ENCODE peak calls at places on chromosomes 5 and 9, in seven cellular contexts. L is lower leg skin, M is upper lobe of left lung, W is IMR-90, A is ovary, I is tibial nerve, V is HCT116. R is an unnamed sample.

GRCh38 chr9:127778280-127779135 is at the start of gene SH2D3C:
- DNase-seq in V (no peak), L (no peak), I (no peak), A (no peak), M (peak), W (no peak), R (no peak)

GRCh38 chr5:132457371-132458225 is 33.0 kb downstream of the IRF1 start:
- DNase-seq in V (no peak), I (peak), A (no peak), L (no peak), M (peak), W (peak), R (peak)

GRCh38 chr5:54175-54730 is 37.7 kb upstream of the PLEKHG4B start:
- DNase-seq in A (no peak), W (no peak), V (no peak), M (no peak), I (no peak), L (no peak), R (no peak)

GRCh38 chr9:75921403-75922127 is 31.1 kb downstream of the PCSK5 start:
- DNase-seq in M (no peak), L (no peak), W (no peak), A (no peak), V (no peak), I (no peak), R (no peak)

GRCh38 chr9:118567861-118568260 is 801.4 kb downstream of the BRINP1 start:
- DNase-seq in V (no peak), L (no peak), A (no peak), I (no peak), M (no peak), W (no peak), R (no peak)

GRCh38 chr5:1549631-1550030 is 25.9 kb upstream of the LPCAT1 start:
- DNase-seq in L (peak), I (no peak), W (no peak), A (no peak), M (peak), V (no peak), R (peak)

GRCh38 chr9:675697-676370 is 165.7 kb upstream of the DMRT1 start:
- DNase-seq in V (no peak), M (no peak), L (no peak), W (no peak), A (no peak), I (no peak), R (no peak)

GRCh38 chr9:104776787-104777186 is 12.9 kb downstream of the NIPSNAP3B start:
- DNase-seq in L (no peak), W (peak), A (no peak), I (no peak), M (no peak), V (no peak), R (no peak)

GRCh38 chr5:102313907-102314306 is 17.8 kb upstream of the SLCO4C1 start:
- DNase-seq in A (no peak), M (no peak), W (no peak), I (no peak), L (no peak), V (no peak), R (no peak)

GRCh38 chr9:133796562-133796961 is 58.4 kb upstream of the SARDH start:
- DNase-seq in I (no peak), L (no peak), A (no peak), M (no peak), V (no peak), W (no peak), R (no peak)

GRCh38 chr5:32018476-32019436 is 155.4 kb downstream of the GOLPH3 start:
- DNase-seq in W (no peak), M (peak), L (peak), V (no peak), I (no peak), A (no peak), R (no peak)

GRCh38 chr9:132546148-132547051 is 36.0 kb upstream of the BARHL1 start:
- DNase-seq in I (no peak), M (no peak), V (no peak), L (no peak), A (no peak), W (no peak), R (no peak)

GRCh38 chr5:1937590-1937989 is 54.9 kb upstream of the IRX4 start:
- DNase-seq in V (no peak), A (no peak), M (no peak), L (no peak), I (no peak), W (no peak), R (no peak)

GRCh38 chr9:87494970-87495471 is 2.6 kb upstream of the DAPK1 start:
- DNase-seq in L (peak), W (no peak), M (no peak), V (no peak), A (no peak), I (no peak), R (no peak)

GRCh38 chr9:101582593-101582992 is 12.2 kb downstream of the PPP3R2 start:
- DNase-seq in L (no peak), M (no peak), A (no peak), W (peak), I (no peak), V (no peak), R (no peak)

GRCh38 chr5:103428411-103428871 is 134.1 kb downstream of the NUDT12 start:
- DNase-seq in I (no peak), A (no peak), V (no peak), W (peak), L (no peak), M (no peak), R (no peak)

GRCh38 chr5:83015676-83016075 is 61.5 kb downstream of the TMEM167A start:
- DNase-seq in V (no peak), A (no peak), I (no peak), M (no peak), W (no peak), L (no peak), R (no peak)

GRCh38 chr9:23379842-23380241 is 446.2 kb downstream of the ELAVL2 start:
- DNase-seq in A (no peak), L (no peak), V (no peak), M (no peak), I (no peak), W (no peak), R (peak)

GRCh38 chr5:8829322-8830029 is 716.4 kb downstream of the SEMA5A start:
- DNase-seq in M (no peak), V (no peak), I (no peak), L (no peak), A (no peak), W (peak), R (no peak)

GRCh38 chr5:81848368-81848767 is 97.5 kb upstream of the SSBP2 start:
- DNase-seq in M (no peak), I (peak), L (no peak), W (no peak), A (peak), V (no peak), R (no peak)

GRCh38 chr9:4563105-4563504 is 72.8 kb downstream of the SLC1A1 start:
- DNase-seq in V (no peak), L (no peak), M (no peak), A (no peak), W (no peak), I (no peak), R (no peak)

GRCh38 chr9:130240410-130241197 is 25.0 kb upstream of the HMCN2 start:
- DNase-seq in V (peak), W (peak), A (peak), M (peak), I (peak), L (peak), R (peak)

GRCh38 chr5:61525573-61526142 is 193.6 kb downstream of the ZSWIM6 start:
- DNase-seq in V (no peak), I (no peak), W (peak), L (no peak), A (no peak), M (no peak), R (no peak)

GRCh38 chr5:499233-500209 is 24.7 kb downstream of the SLC9A3 start:
- DNase-seq in I (no peak), W (no peak), A (no peak), M (no peak), L (no peak), V (no peak), R (no peak)

GRCh38 chr9:133876144-133876543 is 116.0 kb downstream of the VAV2 start:
- DNase-seq in W (no peak), A (no peak), L (no peak), V (no peak), I (no peak), M (no peak), R (no peak)

GRCh38 chr5:757931-758697 is 26.4 kb downstream of the ZDHHC11B start:
- DNase-seq in L (no peak), W (no peak), M (peak), V (no peak), A (no peak), I (no peak), R (peak)

GRCh38 chr9:621199-621860 is 220.2 kb upstream of the DMRT1 start:
- DNase-seq in A (no peak), I (no peak), V (no peak), W (no peak), L (no peak), M (peak), R (no peak)

GRCh38 chr5:10364186-10364689 is 10.7 kb downstream of the MARCHF6 start:
- DNase-seq in I (no peak), W (no peak), A (no peak), L (no peak), M (no peak), V (no peak), R (no peak)

GRCh38 chr5:116814656-116815055 is 240.0 kb upstream of the SEMA6A start:
- DNase-seq in V (no peak), A (no peak), M (no peak), L (no peak), W (no peak), I (no peak), R (no peak)

GRCh38 chr5:106634375-106634774 is 1036.4 kb downstream of the EFNA5 start:
- DNase-seq in M (no peak), L (no peak), V (no peak), A (no peak), W (no peak), I (no peak), R (no peak)

GRCh38 chr5:90709323-90710148 is 150.9 kb downstream of the ADGRV1 start:
- DNase-seq in A (peak), I (peak), V (peak), M (no peak), W (peak), L (peak), R (peak)

DNA sequence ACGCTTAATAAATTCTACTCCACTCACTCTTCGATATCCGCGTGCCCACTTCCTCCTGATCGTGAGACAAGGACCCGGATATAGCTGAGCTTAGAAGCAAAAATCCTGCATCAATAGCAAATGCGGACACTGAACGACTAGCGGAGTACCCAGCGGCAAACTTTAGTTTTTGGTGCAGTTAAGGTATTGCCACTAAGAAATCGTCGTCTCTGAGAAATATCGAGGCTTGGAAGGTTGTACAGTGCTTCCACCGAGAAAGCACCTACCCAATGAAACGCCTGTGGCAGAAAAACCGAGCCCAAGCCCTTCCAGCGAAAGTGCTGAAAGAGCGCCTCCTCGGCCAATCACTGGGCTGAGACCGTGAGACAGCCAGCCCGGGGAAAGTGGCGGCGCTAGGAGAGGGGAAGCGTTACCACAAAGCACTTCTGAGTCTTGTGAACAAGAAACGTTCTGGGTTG is 32.2 kb downstream of the ANXA2R start:
- DNase-seq in L (peak), A (peak), V (no peak), M (peak), W (peak), I (peak), R (peak)
- TF ChIP-seq POLR2A in L (no peak), A (no peak), V (no peak), M (peak), W (peak), I (no peak), R (no peak)

DNA sequence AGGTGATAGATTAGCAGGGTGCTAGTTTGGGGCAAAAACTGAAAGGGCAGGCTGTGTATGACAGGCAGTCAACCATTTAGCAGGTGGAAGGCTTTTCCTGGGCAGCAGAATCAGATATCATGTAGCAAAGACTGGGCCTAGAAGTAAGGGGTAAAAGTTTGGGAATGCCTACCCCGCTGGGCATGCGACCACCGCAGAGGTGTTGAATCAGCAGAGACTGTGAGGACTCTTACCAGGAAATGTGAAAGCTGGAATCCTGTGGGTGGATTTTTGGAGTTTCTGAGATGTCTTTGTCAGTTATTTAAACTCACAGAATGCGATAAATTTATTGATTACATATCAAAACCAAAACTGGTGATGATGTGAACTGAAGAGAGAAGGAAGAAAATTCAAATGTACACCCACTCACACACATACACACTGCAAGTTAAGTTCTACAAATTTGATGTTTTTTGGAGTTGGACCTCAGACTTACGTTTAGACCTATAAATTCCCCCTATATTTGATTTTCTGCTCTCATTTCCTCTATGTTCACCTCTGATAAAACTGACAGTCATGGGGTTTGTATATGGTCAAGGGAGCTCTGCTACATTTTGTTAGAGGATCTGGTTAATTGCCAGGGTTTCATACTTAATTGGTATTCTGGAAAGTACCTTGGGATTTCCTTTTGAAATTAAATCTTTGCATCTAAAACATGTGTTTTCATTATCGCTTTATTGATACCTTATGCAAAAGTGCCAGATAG is 333.6 kb downstream of the CSNK1G3 start:
- DNase-seq in I (no peak), A (no peak), V (no peak), L (no peak), W (no peak), M (no peak), R (no peak)
- H3K4me3 ChIP-seq in I (no peak), A (no peak), V (no peak), L (no peak), W (no peak), M (no peak), R (no peak)

DNA sequence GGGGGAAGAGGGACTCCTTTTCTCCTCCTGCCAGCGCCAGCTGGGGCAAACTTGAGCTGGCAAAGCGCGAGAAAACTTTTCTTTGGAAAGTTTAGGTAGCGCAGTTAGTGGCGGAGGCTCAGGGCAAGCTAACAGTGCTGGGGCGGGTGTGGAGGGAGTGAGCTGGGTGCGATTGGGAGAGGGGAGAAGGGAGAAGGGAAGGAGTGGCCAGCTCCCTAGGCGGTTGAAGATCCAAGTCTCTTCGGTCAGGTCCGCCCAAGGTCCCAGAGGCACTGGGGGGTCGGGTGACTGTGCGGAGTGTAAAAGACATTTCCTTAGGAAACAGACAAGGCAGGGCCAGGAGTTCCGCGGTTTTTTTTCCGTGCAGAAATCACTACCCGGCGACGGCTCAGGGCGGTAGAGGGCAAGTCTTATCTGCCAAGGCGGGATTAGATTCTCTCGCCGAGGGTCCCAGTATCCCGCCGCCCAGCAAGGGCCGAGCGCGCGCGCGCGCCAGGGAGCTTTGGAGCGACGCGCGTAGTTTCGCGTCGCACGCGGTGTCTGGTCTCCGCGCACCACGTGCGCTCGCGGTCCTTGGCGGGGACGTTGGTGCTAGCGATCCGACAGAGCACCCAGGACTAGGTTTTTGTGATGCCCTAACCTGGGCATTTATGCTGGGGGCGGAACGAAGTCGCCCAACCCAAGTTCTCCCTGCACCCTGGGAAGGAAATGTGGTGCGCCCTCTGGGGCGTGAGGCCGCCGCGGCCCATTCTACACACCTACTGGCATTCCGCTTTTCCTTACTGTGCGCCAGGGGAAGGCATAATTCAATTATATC is 33.7 kb upstream of the NFIB start:
- DNase-seq in V (no peak), W (no peak), M (no peak), A (no peak), I (no peak), L (no peak), R (peak)
- TF ChIP-seq POLR2A in V (no peak), W (no peak), M (no peak), A (no peak), I (no peak), L (no peak), R (no peak)

DNA sequence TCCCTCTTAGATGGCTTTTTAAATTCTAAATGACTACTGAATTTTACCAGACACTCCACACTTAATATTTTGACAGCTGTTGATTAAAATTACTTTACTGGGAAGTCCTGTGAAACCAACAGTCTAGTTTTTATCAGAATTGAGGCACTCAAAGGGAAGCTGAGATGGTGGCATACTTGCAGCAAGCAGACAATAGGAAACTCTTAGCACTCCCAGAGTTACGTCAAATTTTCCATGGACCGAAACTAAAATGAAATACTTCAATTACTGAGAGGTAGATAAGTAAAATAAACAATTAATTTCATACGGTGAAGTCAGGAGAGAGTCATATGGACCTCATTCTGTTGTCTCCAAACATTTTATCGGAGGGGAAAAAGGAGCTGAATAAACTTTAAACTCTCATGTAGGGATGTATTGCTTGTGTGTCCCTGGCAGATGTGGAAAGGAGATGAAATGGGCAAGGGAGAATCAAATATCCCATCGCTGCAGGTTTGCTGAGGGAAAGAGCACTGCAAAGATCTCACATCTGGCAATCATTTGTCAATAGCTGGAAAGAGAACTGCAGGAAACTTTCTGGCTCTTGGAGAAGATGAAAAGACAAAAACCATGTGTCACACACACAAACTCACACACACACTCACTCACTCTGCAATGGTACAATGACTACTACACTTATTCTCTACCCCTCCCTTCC is 189.4 kb downstream of the BNC2 start:
- DNase-seq in I (no peak), V (no peak), A (no peak), L (no peak), M (no peak), W (peak), R (no peak)
- H3K4me3 ChIP-seq in I (no peak), V (no peak), A (no peak), L (no peak), M (no peak), W (no peak), R (no peak)

GRCh38 chr9:37324261-37324683 is 98.2 kb upstream of the GRHPR start:
- DNase-seq in L (no peak), A (no peak), I (no peak), V (no peak), W (peak), M (no peak), R (no peak)
- TF ChIP-seq POLR2A in L (no peak), A (no peak), I (no peak), V (no peak), W (no peak), M (no peak), R (no peak)

GRCh38 chr5:173293817-173294672 is 34.2 kb downstream of the STC2 start:
- DNase-seq in I (peak), M (peak), A (peak), W (peak), V (peak), L (peak), R (peak)
- H3K4me3 ChIP-seq in I (no peak), M (no peak), A (no peak), W (no peak), V (peak), L (no peak), R (no peak)

GRCh38 chr9:124870723-124871122 is 8.8 kb downstream of the ARPC5L start:
- DNase-seq in W (no peak), I (no peak), M (no peak), L (no peak), V (no peak), A (no peak), R (no peak)

GRCh38 chr9:124875501-124875900 is 13.6 kb downstream of the ARPC5L start:
- DNase-seq in V (no peak), I (no peak), W (no peak), A (no peak), M (no peak), L (no peak), R (no peak)

GRCh38 chr9:124871156-124871561 is 9.2 kb downstream of the ARPC5L start:
- DNase-seq in L (no peak), V (no peak), A (no peak), I (no peak), W (no peak), M (no peak), R (no peak)

GRCh38 chr9:124869986-124870560 is 8.1 kb downstream of the ARPC5L start:
- DNase-seq in L (no peak), A (no peak), W (peak), I (no peak), M (peak), V (no peak), R (no peak)

GRCh38 chr9:124873664-124874063 is 11.7 kb downstream of the ARPC5L start:
- DNase-seq in I (no peak), W (no peak), M (no peak), V (no peak), A (no peak), L (no peak), R (no peak)
- TF ChIP-seq POLR2A in I (no peak), W (no peak), M (no peak), V (no peak), A (no peak), L (no peak), R (no peak)

GRCh38 chr5:34756781-34757624 is 82.0 kb upstream of the TTC23L start:
- DNase-seq in V (no peak), A (no peak), I (no peak), W (no peak), L (no peak), M (no peak), R (peak)
- H3K4me3 ChIP-seq in V (no peak), A (no peak), I (no peak), W (no peak), L (no peak), M (no peak), R (peak)

R was measured in right lobe of liver.